ENCODE peak calls at places on chromosome 9, in four cellular contexts. One of them, this sample, is unnamed.

GRCh38 chr9:6356441-6356840 is 28.3 kb downstream of the TPD52L3 start:
- DNase-seq in fibroblast of pulmonary artery: no peak
- DNase-seq in GM13976: no peak
- DNase-seq in HFF-Myc: no peak
- DNase-seq in this sample: no peak

GRCh38 chr9:81225586-81225985 is 463.8 kb downstream of the TLE1 start:
- DNase-seq in HFF-Myc: no peak
- DNase-seq in fibroblast of pulmonary artery: peak; percentile 21
- DNase-seq in GM13976: no peak
- DNase-seq in this sample: no peak

GRCh38 chr9:11312976-11313375 is 700.2 kb upstream of the PTPRD start:
- DNase-seq in HFF-Myc: no peak
- DNase-seq in GM13976: no peak
- DNase-seq in fibroblast of pulmonary artery: peak; percentile 0
- DNase-seq in this sample: no peak

GRCh38 chr9:70013598-70014196 is 30.0 kb upstream of the MAMDC2 start:
- DNase-seq in GM13976: no peak
- DNase-seq in HFF-Myc: peak; percentile 93
- DNase-seq in fibroblast of pulmonary artery: peak; percentile 60
- DNase-seq in this sample: no peak

GRCh38 chr9:35733109-35733541 is 659 bp downstream of the CREB3 start:
- DNase-seq in GM13976: peak; percentile 55
- DNase-seq in HFF-Myc: no peak
- DNase-seq in fibroblast of pulmonary artery: peak; percentile 61
- DNase-seq in this sample: no peak

GRCh38 chr9:114132550-114132918 is 22.8 kb upstream of the COL27A1 start:
- DNase-seq in HFF-Myc: no peak
- DNase-seq in GM13976: no peak
- DNase-seq in fibroblast of pulmonary artery: no peak
- DNase-seq in this sample: no peak

GRCh38 chr9:97573482-97574073 is 59.6 kb downstream of the TSTD2 start:
- DNase-seq in GM13976: no peak
- DNase-seq in HFF-Myc: no peak
- DNase-seq in fibroblast of pulmonary artery: no peak
- DNase-seq in this sample: no peak

GRCh38 chr9:338602-339001 is 123.9 kb downstream of the DOCK8 start:
- DNase-seq in GM13976: no peak
- DNase-seq in HFF-Myc: no peak
- DNase-seq in fibroblast of pulmonary artery: no peak
- DNase-seq in this sample: no peak

GRCh38 chr9:84322830-84323229 is 17.7 kb downstream of the SLC28A3 start:
- DNase-seq in HFF-Myc: no peak
- DNase-seq in fibroblast of pulmonary artery: peak; percentile 63
- DNase-seq in GM13976: no peak
- DNase-seq in this sample: no peak

GRCh38 chr9:34291423-34291822 is 37.6 kb downstream of the KIF24 start:
- DNase-seq in HFF-Myc: no peak
- DNase-seq in fibroblast of pulmonary artery: no peak
- DNase-seq in GM13976: no peak
- DNase-seq in this sample: no peak

GRCh38 chr9:4836676-4837075 is 43.9 kb downstream of the RCL1 start:
- DNase-seq in GM13976: no peak
- DNase-seq in HFF-Myc: no peak
- DNase-seq in fibroblast of pulmonary artery: no peak
- DNase-seq in this sample: no peak

GRCh38 chr9:95406114-95406513 is 88.6 kb upstream of the FANCC start:
- DNase-seq in GM13976: no peak
- DNase-seq in fibroblast of pulmonary artery: peak; percentile 78
- DNase-seq in HFF-Myc: no peak
- DNase-seq in this sample: no peak

GRCh38 chr9:98455957-98456621 is 200.6 kb upstream of the TBC1D2 start:
- DNase-seq in HFF-Myc: no peak
- DNase-seq in fibroblast of pulmonary artery: peak; percentile 61
- DNase-seq in GM13976: no peak
- DNase-seq in this sample: no peak

GRCh38 chr9:125889122-125889523 is 141.9 kb downstream of the PBX3 start:
- DNase-seq in HFF-Myc: no peak
- DNase-seq in GM13976: no peak
- DNase-seq in fibroblast of pulmonary artery: no peak
- DNase-seq in this sample: no peak

GRCh38 chr9:35844628-35845301 is 15.7 kb downstream of the TMEM8B start:
- DNase-seq in fibroblast of pulmonary artery: peak; percentile 93
- DNase-seq in GM13976: peak; percentile 49
- DNase-seq in HFF-Myc: peak; percentile 65
- DNase-seq in this sample: no peak

GRCh38 chr9:115018547-115019435 is 88.4 kb upstream of the TNFSF8 start:
- DNase-seq in fibroblast of pulmonary artery: peak; percentile 74
- DNase-seq in HFF-Myc: no peak
- DNase-seq in GM13976: no peak
- DNase-seq in this sample: no peak

GRCh38 chr9:21030389-21031035 is 928 bp downstream of the HACD4 start:
- DNase-seq in HFF-Myc: peak; percentile 31
- DNase-seq in GM13976: peak; percentile 72
- DNase-seq in fibroblast of pulmonary artery: peak; percentile 42
- DNase-seq in this sample: no peak

GRCh38 chr9:88828492-88828974 is 162.7 kb upstream of the S1PR3 start:
- DNase-seq in GM13976: no peak
- DNase-seq in HFF-Myc: no peak
- DNase-seq in fibroblast of pulmonary artery: peak; percentile 40
- DNase-seq in this sample: no peak

GRCh38 chr9:70924905-70925547 is 196.4 kb downstream of the TRPM3 start:
- DNase-seq in HFF-Myc: peak; percentile 33
- DNase-seq in GM13976: peak; percentile 23
- DNase-seq in fibroblast of pulmonary artery: peak; percentile 94
- DNase-seq in this sample: no peak

GRCh38 chr9:94287877-94288513 is 28.9 kb downstream of the ZNF169 start:
- DNase-seq in fibroblast of pulmonary artery: no peak
- DNase-seq in HFF-Myc: no peak
- DNase-seq in GM13976: no peak
- DNase-seq in this sample: no peak

GRCh38 chr9:31137151-31137849 is 1247.1 kb upstream of the ACO1 start:
- DNase-seq in GM13976: no peak
- DNase-seq in HFF-Myc: no peak
- DNase-seq in fibroblast of pulmonary artery: peak; percentile 96
- DNase-seq in this sample: no peak

GRCh38 chr9:130276121-130276520 is 10.6 kb downstream of the HMCN2 start:
- DNase-seq in HFF-Myc: no peak
- DNase-seq in GM13976: no peak
- DNase-seq in fibroblast of pulmonary artery: no peak
- DNase-seq in this sample: no peak

GRCh38 chr9:96150324-96151023 is 151.5 kb downstream of the HSD17B3 start:
- DNase-seq in HFF-Myc: no peak
- DNase-seq in fibroblast of pulmonary artery: no peak
- DNase-seq in GM13976: no peak
- DNase-seq in this sample: no peak

GRCh38 chr9:120558454-120558853 is 21.5 kb downstream of the CDK5RAP2 start:
- DNase-seq in GM13976: no peak
- DNase-seq in HFF-Myc: no peak
- DNase-seq in fibroblast of pulmonary artery: no peak
- DNase-seq in this sample: no peak

GRCh38 chr9:127698386-127698785 is 8.4 kb upstream of the CFAP157 start:
- DNase-seq in GM13976: no peak
- DNase-seq in HFF-Myc: no peak
- DNase-seq in fibroblast of pulmonary artery: no peak
- DNase-seq in this sample: no peak

GRCh38 chr9:5945112-5945511 is 54.4 kb downstream of the MLANA start:
- DNase-seq in HFF-Myc: no peak
- DNase-seq in GM13976: no peak
- DNase-seq in fibroblast of pulmonary artery: no peak
- DNase-seq in this sample: no peak

GRCh38 chr9:35272989-35273388 is 111.2 kb downstream of the UNC13B start:
- DNase-seq in GM13976: no peak
- DNase-seq in fibroblast of pulmonary artery: peak; percentile 56
- DNase-seq in HFF-Myc: no peak
- DNase-seq in this sample: no peak

GRCh38 chr9:16816006-16816405 is 54.5 kb downstream of the BNC2 start:
- DNase-seq in HFF-Myc: no peak
- DNase-seq in fibroblast of pulmonary artery: no peak
- DNase-seq in GM13976: no peak
- DNase-seq in this sample: no peak

GRCh38 chr9:129514497-129514867 is 106.4 kb downstream of the C9orf50 start:
- DNase-seq in fibroblast of pulmonary artery: no peak
- DNase-seq in HFF-Myc: no peak
- DNase-seq in GM13976: no peak
- DNase-seq in this sample: no peak

GRCh38 chr9:129393064-129393463 is 215.0 kb upstream of the IER5L start:
- DNase-seq in GM13976: no peak
- DNase-seq in HFF-Myc: no peak
- DNase-seq in fibroblast of pulmonary artery: no peak
- DNase-seq in this sample: no peak

GRCh38 chr9:136791466-136792276 is 527 bp downstream of the TMEM141 start:
- DNase-seq in fibroblast of pulmonary artery: no peak
- DNase-seq in GM13976: peak; percentile 63
- DNase-seq in HFF-Myc: no peak
- DNase-seq in this sample: no peak

GRCh38 chr9:79763861-79764260 is 192.1 kb downstream of the TLE4 start:
- DNase-seq in HFF-Myc: peak; percentile 5
- DNase-seq in fibroblast of pulmonary artery: peak; percentile 13
- DNase-seq in GM13976: no peak
- DNase-seq in this sample: no peak

GRCh38 chr9:100111235-100111634 is 12.2 kb downstream of the INVS start:
- DNase-seq in HFF-Myc: peak; percentile 79
- DNase-seq in fibroblast of pulmonary artery: peak; percentile 98
- DNase-seq in GM13976: no peak
- DNase-seq in this sample: no peak

GRCh38 chr9:26893030-26893676 is 551 bp upstream of the CAAP1 start:
- DNase-seq in fibroblast of pulmonary artery: no peak
- DNase-seq in HFF-Myc: no peak
- DNase-seq in GM13976: no peak
- DNase-seq in this sample: no peak

DNA sequence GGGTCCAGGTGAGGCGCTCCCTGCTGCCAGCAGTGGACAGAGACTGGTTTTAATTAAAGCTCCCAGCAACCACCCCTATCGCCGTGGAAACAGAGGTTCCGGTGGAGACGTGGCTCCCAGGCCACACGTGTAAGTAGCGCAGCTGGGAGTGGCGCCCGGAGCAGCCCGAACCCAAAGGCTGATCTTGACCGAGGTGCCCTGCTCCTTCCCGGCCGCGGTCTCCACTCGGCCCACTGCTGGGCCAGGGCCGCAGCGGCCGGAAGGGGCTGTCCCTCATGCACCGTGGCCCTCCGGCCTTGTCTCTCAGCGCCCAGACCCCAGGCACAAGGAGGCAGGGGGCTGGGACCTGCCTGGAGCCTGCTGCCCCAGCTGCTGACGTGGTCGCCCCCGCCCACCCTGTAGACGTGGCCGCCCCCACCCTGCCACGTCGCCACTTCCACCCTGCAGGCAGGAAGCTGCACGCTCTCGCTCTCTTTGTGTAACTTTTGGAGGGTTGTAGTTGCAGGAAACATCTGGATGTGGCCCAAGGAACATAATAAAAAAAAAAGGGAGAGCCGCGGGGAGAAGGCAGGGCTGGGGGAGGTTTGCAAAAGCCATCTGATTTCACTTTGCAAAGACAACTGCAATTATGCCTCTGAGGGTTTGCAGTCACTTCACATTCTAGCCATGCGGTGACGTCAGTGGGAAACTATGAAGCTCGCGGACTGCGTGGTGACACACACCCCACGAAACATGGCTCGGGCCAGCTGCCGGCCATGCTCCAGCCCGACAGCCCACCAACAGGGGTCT is 129.9 kb downstream of the RXRA start:
- DNase-seq in fibroblast of pulmonary artery: peak; percentile 98
- DNase-seq in HFF-Myc: peak; percentile 98
- DNase-seq in GM13976: peak; percentile 81
- DNase-seq in this sample: no peak
- TF ChIP-seq CTCF in fibroblast of pulmonary artery: no peak
- TF ChIP-seq CTCF in HFF-Myc: no peak
- TF ChIP-seq CTCF in GM13976: no peak
- TF ChIP-seq CTCF in this sample: no peak

GRCh38 chr9:106560540-106560939 is 302.4 kb upstream of the ZNF462 start:
- DNase-seq in fibroblast of pulmonary artery: no peak
- DNase-seq in GM13976: no peak
- DNase-seq in HFF-Myc: no peak
- DNase-seq in this sample: no peak
- TF ChIP-seq CTCF in fibroblast of pulmonary artery: no peak
- TF ChIP-seq CTCF in GM13976: no peak
- TF ChIP-seq CTCF in HFF-Myc: peak; percentile 25
- TF ChIP-seq CTCF in this sample: no peak

DNA sequence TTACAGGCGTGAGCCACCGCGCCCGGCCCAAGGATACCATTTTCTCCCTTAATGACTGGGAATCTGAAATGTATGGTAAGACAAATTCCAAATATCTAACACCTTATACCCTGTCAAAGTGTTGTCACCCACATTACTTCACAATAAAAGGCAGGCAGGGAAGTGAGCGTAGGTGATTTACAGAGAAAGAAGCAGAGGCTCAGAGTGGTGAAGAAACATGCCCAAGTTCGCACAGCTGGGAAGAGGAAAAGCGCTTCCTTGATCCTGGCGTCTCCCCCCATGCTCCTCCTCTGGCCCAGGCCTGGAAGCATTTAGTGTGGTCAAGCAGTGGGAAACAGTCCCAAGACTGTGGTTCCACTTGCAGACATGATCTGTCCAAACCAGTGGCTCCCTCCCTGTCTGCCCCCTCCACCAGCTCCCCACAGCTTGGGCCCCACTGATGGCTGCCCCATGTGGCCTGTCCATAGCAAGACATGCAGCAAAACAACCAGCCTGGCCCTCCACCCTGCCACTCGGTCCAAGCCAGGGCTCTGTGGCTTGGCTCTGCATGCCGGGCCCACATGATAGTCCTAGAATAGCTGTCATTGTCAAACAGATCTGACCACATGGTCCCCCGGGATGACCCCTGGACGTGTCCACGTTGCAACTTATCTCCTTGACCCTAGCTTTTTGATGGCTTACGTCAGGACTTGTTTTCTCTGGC is 107.2 kb downstream of the TTLL11 start:
- DNase-seq in fibroblast of pulmonary artery: peak; percentile 27
- DNase-seq in HFF-Myc: no peak
- DNase-seq in GM13976: no peak
- DNase-seq in this sample: no peak
- TF ChIP-seq CTCF in fibroblast of pulmonary artery: no peak
- TF ChIP-seq CTCF in HFF-Myc: no peak
- TF ChIP-seq CTCF in GM13976: no peak
- TF ChIP-seq CTCF in this sample: no peak

DNA sequence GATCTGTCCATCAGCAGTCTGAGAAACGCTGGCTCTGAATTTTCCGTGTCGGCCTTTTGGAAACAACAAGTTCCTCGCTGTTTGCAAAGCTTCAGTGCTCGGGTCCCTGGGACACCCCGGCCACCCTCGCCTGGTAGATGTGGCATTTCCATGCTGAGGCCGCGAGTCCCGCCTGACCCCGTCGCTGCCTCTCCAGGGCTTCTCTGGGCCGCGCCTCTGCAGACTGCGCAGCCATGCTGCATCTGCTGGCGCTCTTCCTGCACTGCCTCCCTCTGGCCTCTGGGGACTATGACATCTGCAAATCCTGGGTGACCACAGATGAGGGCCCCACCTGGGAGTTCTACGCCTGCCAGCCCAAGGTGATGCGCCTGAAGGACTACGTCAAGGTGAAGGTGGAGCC is 4.7 kb downstream of the NTNG2 start:
- DNase-seq in HFF-Myc: no peak
- DNase-seq in fibroblast of pulmonary artery: no peak
- DNase-seq in GM13976: no peak
- DNase-seq in this sample: no peak
- TF ChIP-seq CTCF in HFF-Myc: peak; percentile 44
- TF ChIP-seq CTCF in fibroblast of pulmonary artery: peak; percentile 32
- TF ChIP-seq CTCF in GM13976: peak; percentile 24
- TF ChIP-seq CTCF in this sample: no peak

This sample was measured in D721Med.